ENCODE peak calls at places on chromosome 13, in six cellular contexts. T, I, U, O, B and V are unnamed samples.
A peak's percentile ranks its signal among the peaks of the same experiment; 100 is the strongest.

GRCh38 chr13:67235265-67235664 is 5.1 kb upstream of the PCDH9 start:
- DNase-seq in U (no peak), I (no peak), B (no peak), T (no peak), O (no peak), V (no peak)

GRCh38 chr13:36069881-36070366 is 61.3 kb downstream of the DCLK1 start:
- DNase-seq in O (no peak), T (no peak), I (no peak), B (no peak), U (no peak), V (no peak)

GRCh38 chr13:71879945-71880344 is 12.9 kb upstream of the DACH1 start:
- DNase-seq in T (no peak), O (no peak), I (no peak), B (no peak), U (no peak), V (no peak)

GRCh38 chr13:21511841-21512240 is 52.7 kb upstream of the ZDHHC20 start:
- DNase-seq in T (no peak), O (no peak), B (no peak), I (no peak), U (no peak), V (no peak)

GRCh38 chr13:36880961-36881360 is 39.1 kb downstream of the SMAD9 start:
- DNase-seq in O (no peak), B (no peak), T (no peak), U (no peak), I (no peak), V (no peak)

GRCh38 chr13:30415430-30416030 is 6.8 kb upstream of the UBE2L5 start:
- DNase-seq in I (peak; percentile 1), U (no peak), O (no peak), B (no peak), T (no peak), V (no peak)

GRCh38 chr13:36006895-36007294 is 124.3 kb downstream of the DCLK1 start:
- DNase-seq in I (no peak), U (no peak), B (no peak), O (no peak), T (no peak), V (no peak)

GRCh38 chr13:81058916-81059290 is 718.0 kb upstream of the SPRY2 start:
- DNase-seq in B (no peak), T (no peak), I (no peak), O (no peak), U (no peak), V (no peak)

GRCh38 chr13:101868585-101869469 is 416.4 kb downstream of the ITGBL1 start:
- DNase-seq in O (no peak), B (no peak), I (no peak), T (no peak), U (no peak), V (no peak)

GRCh38 chr13:27104606-27105005 is 67.0 kb downstream of the USP12 start:
- DNase-seq in I (no peak), T (no peak), O (no peak), B (no peak), U (no peak), V (no peak)

GRCh38 chr13:27106144-27106543 is 65.5 kb downstream of the USP12 start:
- DNase-seq in B (no peak), U (no peak), T (no peak), O (no peak), I (no peak), V (no peak)

GRCh38 chr13:27101847-27102246 is 69.8 kb downstream of the USP12 start:
- DNase-seq in T (no peak), B (no peak), U (no peak), I (no peak), O (no peak), V (no peak)

GRCh38 chr13:27097691-27098090 is 73.9 kb downstream of the USP12 start:
- DNase-seq in O (no peak), U (no peak), B (no peak), T (no peak), I (no peak), V (no peak)

DNA sequence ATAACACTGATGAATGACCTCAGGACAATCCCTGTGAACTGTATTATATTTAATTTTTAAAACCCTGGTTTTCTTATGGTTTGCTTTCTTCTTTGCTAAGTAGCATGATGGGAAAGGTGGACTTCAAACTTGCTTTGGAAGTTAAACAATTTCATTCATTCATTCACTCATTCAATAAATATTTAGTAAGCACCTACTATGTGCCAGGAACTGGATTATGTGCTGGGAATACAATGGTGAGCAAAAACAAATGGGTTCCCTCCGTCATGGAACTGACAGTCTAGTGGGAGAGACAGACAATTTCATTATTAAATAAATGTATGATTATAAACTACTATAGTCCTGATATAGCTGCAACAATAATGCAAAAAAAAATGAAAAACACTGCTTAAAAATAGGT is 70.3 kb downstream of the USP12 start:
- DNase-seq in B (no peak), T (no peak), O (no peak), I (no peak), U (no peak), V (no peak)
- TF ChIP-seq CTCF in B (no peak), T (no peak), O (no peak), I (no peak), U (no peak), V (no peak)

GRCh38 chr13:24215007-24215633 is 54.6 kb downstream of the SPATA13 start:
- DNase-seq in O (no peak), T (no peak), B (no peak), U (no peak), I (no peak), V (no peak)

GRCh38 chr13:24214528-24214927 is 54.0 kb downstream of the SPATA13 start:
- DNase-seq in I (no peak), B (no peak), T (no peak), U (no peak), O (peak; percentile 24), V (no peak)

GRCh38 chr13:24212254-24212653 is 51.7 kb downstream of the SPATA13 start:
- DNase-seq in I (no peak), B (no peak), U (no peak), T (no peak), O (no peak), V (no peak)

GRCh38 chr13:24212674-24213073 is 52.2 kb downstream of the SPATA13 start:
- DNase-seq in B (no peak), O (no peak), I (no peak), T (no peak), U (no peak), V (no peak)

GRCh38 chr13:24213932-24214331 is 53.4 kb downstream of the SPATA13 start:
- DNase-seq in I (no peak), U (no peak), T (no peak), B (no peak), O (peak; percentile 13), V (no peak)
- H3K27ac ChIP-seq in I (no peak overlapping the region), U (no peak overlapping the region), T (peak overlapping the region; percentile 76), B (no peak overlapping the region), O (no peak overlapping the region), V (no peak overlapping the region)

GRCh38 chr13:96450635-96451034 is 360.7 kb downstream of the HS6ST3 start:
- DNase-seq in I (no peak), U (no peak), B (no peak), T (no peak), O (no peak), V (no peak)
- H3K27me3 ChIP-seq in I (no peaks in the 10 kb centered on the region), U (no peaks in the 10 kb centered on the region), B (no peaks in the 10 kb centered on the region), T (no peaks in the 10 kb centered on the region), O (no peaks in the 10 kb centered on the region), V (no peaks in the 10 kb centered on the region)

GRCh38 chr13:104769520-104769919 is 1703.3 kb upstream of the SLC10A2 start:
- DNase-seq in B (no peak), O (no peak), T (no peak), I (no peak), U (no peak), V (no peak)

GRCh38 chr13:104779311-104779710 is 1713.1 kb upstream of the SLC10A2 start:
- DNase-seq in O (no peak), T (no peak), I (no peak), B (no peak), U (no peak), V (no peak)

DNA sequence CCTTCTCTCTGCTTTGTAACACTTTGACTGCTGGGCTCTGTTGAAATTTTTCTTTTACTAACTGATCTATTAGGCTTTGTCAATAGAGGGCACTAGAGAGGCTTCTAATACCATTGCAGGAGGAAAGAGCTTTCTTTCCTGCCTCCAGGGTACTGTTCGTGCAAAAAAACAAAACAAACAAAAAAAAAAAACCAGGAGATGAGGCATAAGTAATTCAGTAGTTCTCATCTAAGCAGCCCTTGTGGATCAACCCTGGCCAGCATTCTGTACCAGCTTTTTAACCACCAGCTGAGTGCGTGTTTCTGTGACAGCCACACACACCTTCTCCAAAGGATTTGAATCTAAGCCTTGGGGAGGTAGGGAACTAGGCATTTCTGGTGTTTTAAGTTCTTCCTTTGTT is 1707.6 kb upstream of the SLC10A2 start:
- DNase-seq in T (no peak), B (no peak), I (no peak), U (peak; percentile 12), O (no peak), V (no peak)
- TF ChIP-seq CTCF in T (peak; percentile 25), B (no peak), I (peak; percentile 65), U (peak; percentile 27), O (no peak), V (peak; percentile 57)

GRCh38 chr13:44730099-44730498 is 154.0 kb upstream of the TSC22D1 start:
- DNase-seq in I (no peak), T (no peak), B (no peak), O (no peak), U (no peak), V (no peak)

GRCh38 chr13:44726214-44726613 is 150.1 kb upstream of the TSC22D1 start:
- DNase-seq in I (no peak), U (no peak), T (no peak), B (no peak), O (no peak), V (no peak)

GRCh38 chr13:44732503-44733098 is 156.5 kb upstream of the TSC22D1 start:
- DNase-seq in T (no peak), O (no peak), B (no peak), U (no peak), I (no peak), V (no peak)

GRCh38 chr13:44726777-44727176 is 150.6 kb upstream of the TSC22D1 start:
- DNase-seq in O (no peak), B (no peak), U (no peak), T (no peak), I (no peak), V (no peak)
- H3K27ac ChIP-seq in O (no peak overlapping the region), B (no peak overlapping the region), U (peak overlapping the region; percentile 30), T (no peak overlapping the region), I (no peak overlapping the region), V (no peak overlapping the region)

GRCh38 chr13:20127263-20127562 is 33.6 kb downstream of the GJA3 start:
- DNase-seq in U (peak; percentile 62), I (no peak), O (no peak), B (no peak), T (no peak), V (no peak)
- H3K27me3 ChIP-seq in U (no peaks in the 10 kb centered on the region), I (no peaks in the 10 kb centered on the region), O (no peaks in the 10 kb centered on the region), B (no peaks in the 10 kb centered on the region), T (no peaks in the 10 kb centered on the region), V (peaks cover 51% of the 10 kb centered on the region)

GRCh38 chr13:25409938-25410337 is 38.2 kb downstream of the ATP8A2 start:
- DNase-seq in O (no peak), U (no peak), T (no peak), I (no peak), B (no peak), V (no peak)

GRCh38 chr13:25401958-25402357 is 30.2 kb downstream of the ATP8A2 start:
- DNase-seq in B (no peak), I (no peak), O (no peak), U (no peak), T (no peak), V (no peak)

DNA sequence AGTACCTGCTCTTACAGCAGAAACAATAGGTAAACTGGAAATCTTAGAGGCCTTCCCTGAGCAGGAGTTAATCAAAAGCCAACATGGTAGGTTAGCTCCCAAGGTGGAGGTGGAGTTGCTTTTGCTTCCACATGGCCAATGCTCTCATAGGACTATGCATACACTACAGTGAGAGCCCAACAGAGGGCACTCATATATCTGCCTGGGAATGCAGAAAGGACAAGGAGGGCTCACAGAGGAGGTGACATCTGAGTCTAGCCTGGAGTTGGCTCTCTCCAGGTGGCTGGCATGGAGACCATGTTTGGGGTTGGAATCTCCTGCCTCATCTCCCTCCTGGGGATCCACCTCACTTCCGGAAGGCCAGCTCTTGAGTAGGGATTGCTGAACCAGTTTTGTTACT is 34.6 kb downstream of the ATP8A2 start:
- DNase-seq in O (no peak), U (no peak), B (no peak), T (no peak), I (no peak), V (no peak)
- TF ChIP-seq CTCF in O (no peak), U (peak; percentile 26), B (no peak), T (no peak), I (no peak), V (no peak)